ENCODE peak calls at places on chromosome 15, in seven cellular contexts. S is dermis blood vessel endothelial cell; Y is astrocyte of the cerebellum; A is substantia nigra; O is stimulated activated CD8-positive, alpha-beta memory T cell treated with anti-CD3 and anti-CD28 coated beads, Interleukin-4, amount 100 ng/mL, for 4 hours; I is HuH-7; F is GM19239. T is an unnamed sample.

GRCh38 chr15:42084465-42085235 is 9.7 kb downstream of the PLA2G4D start:
- DNase-seq in A (peak; percentile 39), S (peak; percentile 77), Y (no peak), O (no peak), I (peak; percentile 83), F (peak; percentile 76), T (peak; percentile 70)

GRCh38 chr15:42232606-42233005 is 24.5 kb upstream of the VPS39 start:
- DNase-seq in Y (no peak), S (no peak), I (no peak), A (no peak), F (no peak), O (no peak), T (no peak)

GRCh38 chr15:42670441-42670840 is 66.5 kb downstream of the CDAN1 start:
- DNase-seq in Y (no peak), F (no peak), S (no peak), A (no peak), I (no peak), O (no peak), T (no peak)

GRCh38 chr15:37217567-37217966 is 117.2 kb upstream of the MEIS2 start:
- DNase-seq in F (no peak), Y (no peak), S (no peak), I (peak; percentile 1), O (no peak), A (no peak), T (no peak)

GRCh38 chr15:96360581-96361308 is 30.2 kb downstream of the NR2F2 start:
- DNase-seq in S (no peak), Y (no peak), A (no peak), I (no peak), F (no peak), O (no peak), T (peak; percentile 66)

GRCh38 chr15:81292516-81293001 is 31.4 kb downstream of the STARD5 start:
- DNase-seq in F (no peak), A (no peak), Y (no peak), S (no peak), I (no peak), O (no peak), T (no peak)

GRCh38 chr15:61070111-61070901 is 158.8 kb downstream of the RORA start:
- DNase-seq in A (no peak), S (no peak), O (no peak), Y (no peak), I (no peak), F (no peak), T (no peak)

GRCh38 chr15:34725565-34725964 is 29.2 kb downstream of the GJD2 start:
- DNase-seq in I (no peak), O (no peak), F (no peak), S (no peak), A (no peak), Y (no peak), T (no peak)

GRCh38 chr15:56943398-56943797 is 25.0 kb downstream of the TCF12 start:
- DNase-seq in F (no peak), Y (no peak), A (no peak), I (no peak), O (no peak), S (no peak), T (no peak)

GRCh38 chr15:65184305-65184943 is 718 bp downstream of the CLPX start:
- DNase-seq in A (peak; percentile 54), O (no peak), S (peak; percentile 81), I (peak; percentile 62), F (no peak), Y (no peak), T (peak; percentile 32)

GRCh38 chr15:89799925-89800500 is 14.6 kb downstream of the ANPEP start:
- DNase-seq in I (no peak), Y (no peak), O (no peak), S (no peak), A (no peak), F (no peak), T (no peak)

T was measured in mucosa of gallbladder.